ENCODE peak calls at places on chromosomes 6 and 20, in nine cellular contexts. V, A, W, U, P, L, K, R and T are unnamed samples.

GRCh38 chr6:26408828-26409730 is 7.0 kb downstream of the BTN3A1 start:
- DNase-seq in V (peak), A (no peak), W (no peak), U (no peak), P (no peak), L (no peak), K (no peak), R (no peak), T (no peak)

GRCh38 chr20:427849-428657 is 20.0 kb downstream of the RBCK1 start:
- DNase-seq in V (no peak), A (no peak), W (no peak), U (no peak), P (no peak), L (no peak), K (no peak), R (no peak), T (no peak)

GRCh38 chr6:29628419-29629281 is 4.3 kb downstream of the GABBR1 start:
- DNase-seq in V (peak), A (peak), W (peak), U (peak), P (peak), L (peak), K (peak), R (peak), T (peak)

GRCh38 chr6:80622641-80623040 is 516.2 kb downstream of the BCKDHB start:
- DNase-seq in V (peak), A (no peak), W (peak), U (peak), P (no peak), L (no peak), K (no peak), R (no peak), T (no peak)

GRCh38 chr6:108921547-108922331 is 73.5 kb downstream of the ARMC2 start:
- DNase-seq in V (no peak), A (no peak), W (no peak), U (no peak), P (no peak), L (no peak), K (no peak), R (no peak), T (no peak)

GRCh38 chr6:99591673-99592364 is 14.8 kb upstream of the PRDM13 start:
- DNase-seq in V (no peak), A (no peak), W (no peak), U (no peak), P (no peak), L (no peak), K (no peak), R (no peak), T (no peak)

GRCh38 chr6:1111361-1111760 is 200.5 kb upstream of the FOXQ1 start:
- DNase-seq in V (no peak), A (no peak), W (no peak), U (no peak), P (no peak), L (no peak), K (no peak), R (no peak), T (no peak)

GRCh38 chr6:138287144-138287955 is 69.1 kb upstream of the PBOV1 start:
- DNase-seq in V (peak), A (no peak), W (no peak), U (no peak), P (peak), L (peak), K (peak), R (peak), T (no peak)

GRCh38 chr6:76495909-76496308 is 423.4 kb upstream of the IMPG1 start:
- DNase-seq in V (peak), A (no peak), W (no peak), U (no peak), P (no peak), L (no peak), K (no peak), R (no peak), T (no peak)

GRCh38 chr6:150065083-150065482 is 3.8 kb downstream of the ULBP3 start:
- DNase-seq in V (no peak), A (no peak), W (no peak), U (no peak), P (no peak), L (no peak), K (no peak), R (no peak), T (no peak)

GRCh38 chr6:137496909-137497721 is 2.9 kb upstream of the OLIG3 start:
- DNase-seq in V (peak), A (no peak), W (no peak), U (no peak), P (peak), L (no peak), K (no peak), R (no peak), T (no peak)

GRCh38 chr6:54897462-54898189 is 51.1 kb downstream of the FAM83B start:
- DNase-seq in V (no peak), A (no peak), W (no peak), U (no peak), P (no peak), L (no peak), K (no peak), R (no peak), T (no peak)

GRCh38 chr6:134171517-134171916 is 119.1 kb upstream of the SLC2A12 start:
- DNase-seq in V (no peak), A (no peak), W (no peak), U (no peak), P (no peak), L (no peak), K (no peak), R (peak), T (no peak)

GRCh38 chr6:15274696-15275387 is 29.0 kb downstream of the JARID2 start:
- DNase-seq in V (no peak), A (no peak), W (no peak), U (no peak), P (no peak), L (no peak), K (no peak), R (no peak), T (no peak)
- TF ChIP-seq CTCF in V (peak), A (no peak), W (peak), U (peak), P (no peak), L (peak), K (no peak), R (no peak), T (no peak)

DNA sequence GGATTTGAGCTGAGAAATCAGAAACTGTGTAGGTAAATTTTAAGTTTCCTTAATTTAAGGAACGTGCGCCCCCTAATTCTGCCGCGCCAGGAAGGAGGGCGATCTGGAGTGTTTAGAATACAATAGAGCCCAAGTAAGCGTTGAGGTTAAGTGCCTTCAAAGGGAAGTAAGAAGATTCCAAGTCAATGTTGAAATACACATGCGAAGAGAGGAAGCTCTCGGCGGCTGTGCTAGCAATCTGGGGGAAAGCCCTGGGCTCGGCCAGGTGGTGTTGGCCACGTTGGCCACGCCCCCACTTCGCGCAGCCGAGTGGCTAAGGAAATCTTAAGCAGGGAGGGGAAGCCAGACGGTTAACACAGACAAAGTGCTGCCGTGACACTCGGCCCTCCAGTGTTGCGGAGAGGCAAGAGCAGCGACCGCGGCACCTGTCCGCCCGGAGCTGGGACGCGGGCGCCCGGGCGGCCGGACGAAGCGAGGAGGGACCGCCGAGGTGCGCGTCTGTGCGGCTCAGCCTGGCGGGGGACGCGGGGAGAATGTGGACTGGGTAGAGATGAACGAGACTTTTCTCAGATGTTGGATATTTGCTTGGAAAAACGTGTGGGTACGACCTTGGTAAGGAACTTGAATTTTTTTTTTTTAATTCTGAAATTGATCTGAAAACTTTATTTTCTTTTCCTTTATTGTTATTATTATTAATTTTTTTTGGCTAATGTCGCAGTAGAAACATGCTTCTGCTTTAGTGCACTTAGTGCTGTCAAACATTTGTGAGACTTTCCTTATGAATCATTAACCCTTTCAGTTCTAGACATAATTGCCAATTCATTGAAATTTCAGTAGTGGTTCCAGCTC is at the start of gene PRDM1:
- DNase-seq in V (peak), A (peak), W (peak), U (peak), P (peak), L (peak), K (peak), R (peak), T (peak)
- H3K27ac ChIP-seq in V (no peak), A (no peak), W (peak), U (peak), P (no peak), L (peak), K (peak), R (peak), T (peak)

GRCh38 chr20:4195499-4195898 is 180.1 kb upstream of the RNF24 start:
- DNase-seq in V (peak), A (peak), W (no peak), U (no peak), P (peak), L (no peak), K (no peak), R (peak), T (no peak)
- TF ChIP-seq CTCF in V (peak), A (peak), W (peak), U (peak), P (peak), L (peak), K (no peak), R (no peak), T (peak)

GRCh38 chr6:122472022-122472340 is 374 bp upstream of the SERINC1 start:
- DNase-seq in V (no peak), A (no peak), W (no peak), U (no peak), P (no peak), L (no peak), K (no peak), R (no peak), T (no peak)
- H3K27ac ChIP-seq in V (peak), A (peak), W (peak), U (peak), P (peak), L (peak), K (peak), R (peak), T (peak)

GRCh38 chr20:19493794-19494495 is 264.1 kb upstream of the RIN2 start:
- DNase-seq in V (no peak), A (no peak), W (peak), U (peak), P (no peak), L (no peak), K (no peak), R (no peak), T (no peak)

GRCh38 chr20:19491241-19491640 is 266.8 kb upstream of the RIN2 start:
- DNase-seq in V (no peak), A (no peak), W (no peak), U (no peak), P (no peak), L (no peak), K (no peak), R (no peak), T (no peak)

GRCh38 chr20:19492116-19492515 is 265.9 kb upstream of the RIN2 start:
- DNase-seq in V (no peak), A (no peak), W (no peak), U (no peak), P (no peak), L (no peak), K (no peak), R (peak), T (no peak)

GRCh38 chr20:19495905-19496703 is 262.0 kb upstream of the RIN2 start:
- DNase-seq in V (no peak), A (no peak), W (no peak), U (no peak), P (no peak), L (no peak), K (no peak), R (no peak), T (no peak)

DNA sequence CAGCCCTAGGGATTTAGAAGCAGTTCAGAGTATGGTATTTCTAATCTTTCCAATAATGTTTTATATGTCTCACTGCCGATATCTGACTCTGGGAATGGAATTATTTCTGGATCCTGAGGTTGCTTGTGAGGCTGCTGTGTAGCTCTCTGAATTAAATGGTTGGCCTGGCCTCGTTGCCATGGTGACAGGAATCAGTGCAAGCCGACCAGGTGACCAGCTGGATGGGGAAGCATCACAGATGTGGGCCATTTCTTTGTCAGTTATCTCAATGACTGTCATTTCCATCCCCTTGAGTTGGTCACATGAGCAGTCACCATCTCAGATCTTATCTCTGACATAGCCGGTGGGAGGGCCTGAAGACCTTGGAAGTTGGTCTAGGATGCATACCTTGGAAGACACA is 265.1 kb upstream of the RIN2 start:
- DNase-seq in V (peak), A (no peak), W (no peak), U (no peak), P (peak), L (no peak), K (no peak), R (no peak), T (no peak)
- TF ChIP-seq CTCF in V (no peak), A (no peak), W (no peak), U (no peak), P (no peak), L (no peak), K (no peak), R (no peak), T (no peak)

GRCh38 chr20:41004561-41005360 is 23.9 kb upstream of the TOP1 start:
- DNase-seq in V (no peak), A (no peak), W (no peak), U (no peak), P (no peak), L (no peak), K (no peak), R (peak), T (peak)
- H3K27ac ChIP-seq in V (no peak), A (no peak), W (peak), U (peak), P (no peak), L (peak), K (peak), R (peak), T (peak)

GRCh38 chr6:63819831-63820230 is 184.2 kb downstream of the PHF3 start:
- DNase-seq in V (no peak), A (no peak), W (no peak), U (no peak), P (no peak), L (no peak), K (no peak), R (no peak), T (no peak)

GRCh38 chr6:63817492-63818050 is 182.0 kb downstream of the PHF3 start:
- DNase-seq in V (no peak), A (no peak), W (no peak), U (no peak), P (no peak), L (no peak), K (no peak), R (no peak), T (no peak)

GRCh38 chr6:63816401-63816975 is 180.9 kb downstream of the PHF3 start:
- DNase-seq in V (no peak), A (no peak), W (no peak), U (no peak), P (no peak), L (no peak), K (no peak), R (no peak), T (no peak)

GRCh38 chr6:63814459-63814858 is 178.9 kb downstream of the PHF3 start:
- DNase-seq in V (no peak), A (no peak), W (no peak), U (no peak), P (no peak), L (no peak), K (no peak), R (no peak), T (no peak)

DNA sequence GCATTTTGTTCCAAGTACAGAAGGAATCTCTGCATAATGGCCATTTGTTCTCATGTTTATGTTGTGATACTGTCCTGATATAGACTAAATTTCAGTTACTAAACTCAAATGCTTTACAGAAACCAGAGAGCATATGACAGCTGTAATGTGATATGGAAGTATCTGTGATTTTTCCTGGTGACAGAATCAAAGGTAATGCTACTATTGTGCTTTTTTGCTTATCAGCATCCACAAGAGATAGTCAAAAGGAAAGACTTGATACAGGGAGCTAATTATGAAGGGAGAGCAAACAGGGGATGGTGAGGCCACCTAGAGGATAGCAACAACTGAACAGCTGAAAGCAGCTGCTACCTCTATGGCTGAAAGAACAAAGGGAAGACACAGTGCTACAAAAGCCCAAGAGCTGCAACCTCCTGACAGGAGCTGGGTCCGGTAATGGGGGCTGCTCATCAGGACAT is 181.4 kb downstream of the PHF3 start:
- DNase-seq in V (peak), A (no peak), W (no peak), U (no peak), P (peak), L (no peak), K (no peak), R (no peak), T (no peak)
- TF ChIP-seq CTCF in V (peak), A (no peak), W (no peak), U (no peak), P (peak), L (peak), K (no peak), R (no peak), T (no peak)

GRCh38 chr6:106380407-106380806 is 19.9 kb downstream of the CRYBG1 start:
- DNase-seq in V (no peak), A (no peak), W (no peak), U (no peak), P (no peak), L (no peak), K (no peak), R (no peak), T (no peak)

GRCh38 chr6:106373502-106374239 is 13.2 kb downstream of the CRYBG1 start:
- DNase-seq in V (no peak), A (no peak), W (no peak), U (no peak), P (no peak), L (no peak), K (no peak), R (no peak), T (no peak)

GRCh38 chr6:106381223-106381622 is 20.7 kb downstream of the CRYBG1 start:
- DNase-seq in V (no peak), A (no peak), W (no peak), U (no peak), P (no peak), L (no peak), K (no peak), R (no peak), T (no peak)

GRCh38 chr6:106379951-106380350 is 19.4 kb downstream of the CRYBG1 start:
- DNase-seq in V (no peak), A (no peak), W (no peak), U (no peak), P (no peak), L (no peak), K (no peak), R (no peak), T (no peak)

GRCh38 chr6:106377061-106377540 is 16.6 kb downstream of the CRYBG1 start:
- DNase-seq in V (no peak), A (no peak), W (no peak), U (no peak), P (no peak), L (no peak), K (no peak), R (no peak), T (no peak)
- H3K27ac ChIP-seq in V (no peak), A (no peak), W (no peak), U (no peak), P (no peak), L (no peak), K (peak), R (no peak), T (peak)

GRCh38 chr20:22653641-22654040 is 69.3 kb upstream of the FOXA2 start:
- DNase-seq in V (no peak), A (no peak), W (no peak), U (no peak), P (no peak), L (no peak), K (no peak), R (no peak), T (no peak)

GRCh38 chr20:22654243-22654642 is 69.9 kb upstream of the FOXA2 start:
- DNase-seq in V (no peak), A (no peak), W (no peak), U (no peak), P (no peak), L (no peak), K (no peak), R (no peak), T (no peak)

GRCh38 chr20:22652685-22653568 is 68.6 kb upstream of the FOXA2 start:
- DNase-seq in V (peak), A (no peak), W (no peak), U (no peak), P (peak), L (no peak), K (no peak), R (no peak), T (no peak)
- TF ChIP-seq CTCF in V (no peak), A (no peak), W (no peak), U (no peak), P (no peak), L (no peak), K (no peak), R (no peak), T (no peak)

GRCh38 chr6:87736809-87737540 is 34.9 kb upstream of the AKIRIN2 start:
- DNase-seq in V (no peak), A (no peak), W (no peak), U (no peak), P (no peak), L (no peak), K (no peak), R (no peak), T (no peak)

GRCh38 chr6:87728706-87729105 is 26.7 kb upstream of the AKIRIN2 start:
- DNase-seq in V (no peak), A (no peak), W (no peak), U (no peak), P (no peak), L (no peak), K (no peak), R (no peak), T (no peak)

GRCh38 chr6:87731080-87731479 is 29.0 kb upstream of the AKIRIN2 start:
- DNase-seq in V (no peak), A (no peak), W (no peak), U (no peak), P (no peak), L (no peak), K (no peak), R (no peak), T (no peak)

GRCh38 chr6:87730310-87730709 is 28.3 kb upstream of the AKIRIN2 start:
- DNase-seq in V (no peak), A (no peak), W (peak), U (peak), P (no peak), L (peak), K (no peak), R (peak), T (peak)

DNA sequence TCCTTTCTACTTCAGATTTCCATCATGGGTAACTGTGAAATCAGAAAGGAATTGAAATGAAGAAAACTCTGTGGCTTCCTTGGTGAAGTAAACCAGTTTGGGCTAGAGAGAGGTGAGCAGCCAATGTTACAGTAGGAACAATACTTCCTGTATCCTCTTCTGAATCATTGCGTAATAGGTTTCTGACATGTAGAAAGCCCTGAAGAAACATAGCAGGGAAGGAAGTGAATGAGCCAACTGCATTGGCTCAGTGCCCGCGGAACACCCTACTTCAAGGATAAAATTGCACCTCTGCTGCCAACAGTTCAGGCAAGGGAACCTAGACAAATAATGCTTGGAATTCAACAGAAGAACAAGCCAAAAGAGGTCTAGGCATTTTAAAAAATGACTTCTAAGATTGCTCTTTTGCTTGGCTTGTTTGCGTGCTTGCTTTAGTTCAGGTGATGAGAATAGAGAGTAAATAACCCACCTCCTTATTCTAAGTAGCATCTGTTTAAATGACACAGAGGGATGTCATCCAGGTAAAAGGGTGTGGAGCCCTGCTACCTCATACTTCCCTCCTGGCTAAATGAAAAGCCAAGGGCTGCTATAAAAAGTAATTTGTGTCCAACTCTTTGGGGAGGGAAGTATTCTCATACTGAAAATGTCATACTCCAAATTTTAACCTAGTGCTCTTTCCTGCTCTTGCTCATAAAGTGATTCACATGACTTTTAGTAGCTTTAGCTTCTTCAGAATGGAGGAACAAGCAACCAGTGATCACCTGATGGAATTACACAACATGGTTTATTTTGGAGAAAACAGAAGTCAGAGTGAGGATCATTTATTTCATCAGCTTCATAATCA is 30.0 kb upstream of the AKIRIN2 start:
- DNase-seq in V (peak), A (no peak), W (peak), U (peak), P (no peak), L (peak), K (peak), R (peak), T (peak)
- H3K27ac ChIP-seq in V (no peak), A (no peak), W (peak), U (peak), P (no peak), L (peak), K (peak), R (peak), T (peak)